ENCODE peak calls at places on chromosomes 5 and 9, in eight cellular contexts. B is RWPE2, G is heart right ventricle, H is heart left ventricle, N is psoas muscle, T is DND-41, I is ovary, F is tibial artery. D is an unnamed sample.

GRCh38 chr5:16755641-16756040 is 138.8 kb upstream of the RETREG1 start:
- DNase-seq in B (no peak), G (no peak), H (no peak), N (no peak), T (no peak), I (no peak), F (no peak), D (no peak)

GRCh38 chr5:142798099-142798768 is 28.1 kb downstream of the ARHGAP26 start:
- DNase-seq in B (no peak), G (no peak), H (no peak), N (no peak), T (peak; percentile 73), I (no peak), F (no peak), D (no peak)

GRCh38 chr5:82419559-82420332 is 141.6 kb upstream of the RPS23 start:
- DNase-seq in B (no peak), G (no peak), H (no peak), N (no peak), T (no peak), I (no peak), F (no peak), D (no peak)

GRCh38 chr5:154878642-154879335 is 20.4 kb downstream of the CNOT8 start:
- DNase-seq in B (no peak), G (no peak), H (no peak), N (no peak), T (no peak), I (no peak), F (no peak), D (no peak)

GRCh38 chr5:10586008-10586407 is 22.1 kb downstream of the ANKRD33B start:
- DNase-seq in B (no peak), G (no peak), H (no peak), N (no peak), T (no peak), I (no peak), F (no peak), D (no peak)

GRCh38 chr5:20972419-20972925 is 984.5 kb upstream of the CDH18 start:
- DNase-seq in B (no peak), G (peak; percentile 9), H (peak; percentile 53), N (peak; percentile 74), T (no peak), I (peak; percentile 50), F (peak; percentile 64), D (peak; percentile 58)

GRCh38 chr9:136198605-136199083 is 6.3 kb downstream of the LHX3 start:
- DNase-seq in B (no peak), G (no peak), H (no peak), N (no peak), T (no peak), I (no peak), F (no peak), D (no peak)

GRCh38 chr5:178208540-178209227 is 4.4 kb downstream of the HNRNPAB start:
- DNase-seq in B (peak; percentile 21), G (no peak), H (no peak), N (no peak), T (no peak), I (no peak), F (no peak), D (no peak)

DNA sequence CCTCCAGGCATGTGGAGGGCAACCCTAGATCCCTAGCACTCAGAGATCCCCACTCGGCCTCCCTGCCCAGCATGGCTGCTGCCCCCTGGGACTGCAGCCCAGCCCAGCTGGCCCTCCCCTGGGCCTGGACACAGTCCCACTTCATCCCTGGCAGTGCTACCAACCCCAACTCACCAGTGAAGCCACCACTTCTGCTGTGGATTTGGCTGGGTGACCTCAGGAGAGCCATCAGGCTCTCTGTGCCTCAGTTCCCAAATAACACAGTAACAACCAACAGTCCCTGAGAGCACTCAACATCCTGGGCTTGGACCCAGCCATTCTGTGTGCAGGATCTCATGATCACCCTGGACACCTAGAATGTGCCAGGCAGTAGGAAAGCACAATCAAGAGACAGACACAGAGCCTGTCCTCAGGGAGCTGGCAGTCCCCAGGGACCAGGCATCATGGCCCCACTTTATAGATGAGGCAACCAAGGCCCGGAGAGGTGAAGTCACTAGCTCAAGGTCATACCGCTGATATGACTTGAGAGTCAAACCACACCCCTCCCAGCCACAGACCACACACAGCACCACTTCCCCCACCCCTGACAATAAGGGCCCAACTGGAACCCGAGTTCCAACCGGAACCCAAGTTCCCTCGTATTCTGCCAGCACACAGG is 4.7 kb upstream of the PSMB7 start:
- DNase-seq in B (no peak), G (no peak), H (no peak), N (no peak), T (no peak), I (no peak), F (no peak), D (no peak)
- TF ChIP-seq CTCF in B (peak; percentile 77), G (no peak), H (peak; percentile 7), N (no peak), T (no peak), I (peak; percentile 4), F (peak; percentile 0), D (no peak)

GRCh38 chr9:113585555-113585954 is 122.0 kb downstream of the RGS3 start:
- DNase-seq in B (no peak), G (no peak), H (peak; percentile 10), N (peak; percentile 9), T (no peak), I (no peak), F (no peak), D (no peak)

GRCh38 chr9:113588242-113588810 is 124.8 kb downstream of the RGS3 start:
- DNase-seq in B (no peak), G (no peak), H (peak; percentile 28), N (peak; percentile 48), T (no peak), I (no peak), F (no peak), D (peak; percentile 45)

GRCh38 chr9:113588936-113589335 is 125.4 kb downstream of the RGS3 start:
- DNase-seq in B (no peak), G (no peak), H (no peak), N (peak; percentile 23), T (no peak), I (no peak), F (no peak), D (no peak)

GRCh38 chr9:113589407-113589806 is 125.9 kb downstream of the RGS3 start:
- DNase-seq in B (no peak), G (peak; percentile 75), H (peak; percentile 73), N (peak; percentile 59), T (no peak), I (peak; percentile 36), F (no peak), D (peak; percentile 81)

GRCh38 chr9:113587471-113588031 is 124.0 kb downstream of the RGS3 start:
- DNase-seq in B (no peak), G (peak; percentile 81), H (peak; percentile 83), N (peak; percentile 82), T (no peak), I (peak; percentile 76), F (no peak), D (peak; percentile 75)
- H3K4me1 ChIP-seq in B (peaks cover 5% of the 10 kb centered on the region), G (peaks cover 37% of the 10 kb centered on the region), H (peaks cover 73% of the 10 kb centered on the region), N (peaks cover 8% of the 10 kb centered on the region), T (peaks cover 6% of the 10 kb centered on the region), I (peaks cover 4% of the 10 kb centered on the region), F (peaks cover 75% of the 10 kb centered on the region), D (peaks cover 23% of the 10 kb centered on the region)

GRCh38 chr9:16867571-16868311 is 2.7 kb downstream of the BNC2 start:
- DNase-seq in B (no peak), G (no peak), H (no peak), N (no peak), T (no peak), I (no peak), F (no peak), D (no peak)

GRCh38 chr9:16869140-16869903 is 1.1 kb downstream of the BNC2 start:
- DNase-seq in B (no peak), G (no peak), H (no peak), N (no peak), T (no peak), I (peak; percentile 63), F (no peak), D (no peak)

GRCh38 chr9:16869961-16870605 is 387 bp downstream of the BNC2 start:
- DNase-seq in B (no peak), G (peak; percentile 11), H (no peak), N (no peak), T (peak; percentile 22), I (peak; percentile 66), F (peak; percentile 70), D (no peak)

GRCh38 chr9:16870606-16871357 is at the start of gene BNC2:
- DNase-seq in B (no peak), G (peak; percentile 24), H (peak; percentile 41), N (peak; percentile 82), T (peak; percentile 38), I (peak; percentile 83), F (peak; percentile 75), D (peak; percentile 39)

DNA sequence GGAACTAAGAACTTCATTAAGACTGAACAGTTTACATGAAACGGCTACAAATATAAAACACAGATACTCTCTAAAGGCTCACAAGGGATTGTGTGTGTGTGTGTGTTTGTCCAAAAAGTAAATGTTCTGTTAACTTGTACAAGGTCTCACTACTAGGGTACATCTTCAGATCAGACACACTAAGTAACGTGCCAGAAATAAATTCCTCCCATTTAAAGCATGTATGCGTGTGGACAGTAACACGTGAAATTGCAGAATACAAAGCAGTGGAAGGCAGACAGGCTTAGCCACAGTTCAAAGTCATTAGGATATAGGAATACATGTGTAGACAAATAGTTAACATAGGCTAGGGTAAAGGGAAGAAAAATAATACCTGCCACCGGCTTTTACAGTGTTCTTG is 1.8 kb downstream of the BNC2 start:
- DNase-seq in B (no peak), G (no peak), H (no peak), N (no peak), T (no peak), I (no peak), F (no peak), D (no peak)
- H3K4me3 ChIP-seq in B (no peak overlapping the region), G (peak overlapping the region; percentile 67), H (peak overlapping the region; percentile 68), N (peak overlapping the region; percentile 87), T (no peak overlapping the region), I (peak overlapping the region; percentile 88), F (no peak overlapping the region), D (no peak overlapping the region)

GRCh38 chr9:130329061-130329460 is 63.5 kb downstream of the HMCN2 start:
- DNase-seq in B (no peak), G (no peak), H (no peak), N (no peak), T (no peak), I (no peak), F (no peak), D (no peak)

GRCh38 chr9:130327781-130328348 is 62.3 kb downstream of the HMCN2 start:
- DNase-seq in B (no peak), G (peak; percentile 51), H (peak; percentile 85), N (peak; percentile 88), T (no peak), I (peak; percentile 53), F (no peak), D (no peak)

GRCh38 chr9:130325921-130326320 is 60.4 kb downstream of the HMCN2 start:
- DNase-seq in B (no peak), G (no peak), H (no peak), N (no peak), T (no peak), I (no peak), F (no peak), D (no peak)

GRCh38 chr9:130328349-130328801 is 62.8 kb downstream of the HMCN2 start:
- DNase-seq in B (no peak), G (peak; percentile 31), H (peak; percentile 60), N (peak; percentile 78), T (no peak), I (no peak), F (peak; percentile 88), D (no peak)

DNA sequence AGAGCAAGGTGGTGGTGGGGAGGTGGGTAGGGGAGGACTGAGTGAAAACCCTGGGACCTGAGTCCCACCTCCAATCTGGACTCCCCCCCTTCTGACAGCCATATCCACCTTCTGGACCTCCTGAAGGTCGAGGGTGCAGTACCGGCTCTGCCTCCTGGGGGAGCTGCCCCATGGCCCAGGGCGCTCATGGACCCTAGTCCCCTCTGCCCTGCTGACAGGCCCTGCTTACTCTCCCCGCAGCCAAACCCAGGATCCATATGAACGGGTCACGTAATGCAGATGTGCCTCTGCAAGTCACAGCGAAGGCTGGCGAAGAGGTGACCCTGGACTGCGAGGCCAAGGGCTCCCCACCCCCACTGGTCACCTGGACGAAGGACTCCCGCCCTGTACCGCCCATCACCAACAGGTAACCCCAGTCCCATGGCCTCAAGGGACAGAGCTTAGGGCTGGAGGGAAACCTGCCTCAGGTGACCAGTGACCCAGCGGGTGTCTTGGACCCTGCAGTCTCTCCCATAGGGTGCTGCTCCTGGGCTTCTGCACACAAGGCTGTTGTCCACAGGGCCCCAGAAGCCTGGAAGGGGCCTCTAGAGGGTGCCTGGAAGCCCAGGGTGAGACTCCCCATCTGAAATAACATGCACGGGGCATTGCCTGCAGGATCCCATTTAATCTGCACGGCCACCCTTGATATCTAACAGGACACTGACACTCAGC is 61.7 kb downstream of the HMCN2 start:
- DNase-seq in B (no peak), G (no peak), H (no peak), N (no peak), T (peak; percentile 11), I (no peak), F (no peak), D (no peak)
- TF ChIP-seq CTCF in B (no peak), G (peak; percentile 10), H (no peak), N (no peak), T (peak; percentile 36), I (no peak), F (no peak), D (no peak)